ENCODE peak calls at places on chromosomes 2 and 18, in seven cellular contexts. One of them, this sample, is unnamed.

GRCh38 chr2:46213906-46214305 is 83.3 kb upstream of the EPAS1 start:
- DNase-seq in Calu3: no peak
- DNase-seq in choroid plexus epithelial cell: no peak
- DNase-seq in body of pancreas: no peak
- DNase-seq in neural crest cell: no peak
- DNase-seq in AG09319: no peak
- DNase-seq in tibial artery: no peak
- DNase-seq in this sample: no peak

GRCh38 chr2:27264753-27265535 is 2.1 kb upstream of the SLC30A3 start:
- DNase-seq in choroid plexus epithelial cell: peak
- DNase-seq in neural crest cell: peak
- DNase-seq in Calu3: peak
- DNase-seq in body of pancreas: peak
- DNase-seq in AG09319: no peak
- DNase-seq in tibial artery: peak
- DNase-seq in this sample: no peak

GRCh38 chr2:28412625-28413151 is 20.0 kb downstream of the FOSL2 start:
- DNase-seq in Calu3: no peak
- DNase-seq in tibial artery: no peak
- DNase-seq in choroid plexus epithelial cell: no peak
- DNase-seq in body of pancreas: no peak
- DNase-seq in AG09319: no peak
- DNase-seq in neural crest cell: no peak
- DNase-seq in this sample: no peak

GRCh38 chr2:150609831-150610582 is 122.5 kb upstream of the RND3 start:
- DNase-seq in neural crest cell: no peak
- DNase-seq in tibial artery: no peak
- DNase-seq in choroid plexus epithelial cell: no peak
- DNase-seq in Calu3: no peak
- DNase-seq in body of pancreas: no peak
- DNase-seq in AG09319: peak
- DNase-seq in this sample: no peak

GRCh38 chr2:113937501-113937900 is 47.6 kb downstream of the ACTR3 start:
- DNase-seq in neural crest cell: no peak
- DNase-seq in body of pancreas: no peak
- DNase-seq in tibial artery: no peak
- DNase-seq in AG09319: no peak
- DNase-seq in Calu3: no peak
- DNase-seq in choroid plexus epithelial cell: no peak
- DNase-seq in this sample: no peak

GRCh38 chr2:197433770-197434438 is 924 bp downstream of the SF3B1 start:
- DNase-seq in body of pancreas: no peak
- DNase-seq in choroid plexus epithelial cell: peak
- DNase-seq in AG09319: no peak
- DNase-seq in tibial artery: no peak
- DNase-seq in Calu3: no peak
- DNase-seq in neural crest cell: no peak
- DNase-seq in this sample: peak

GRCh38 chr2:25041928-25042320 is at the start of gene EFR3B:
- DNase-seq in body of pancreas: peak
- DNase-seq in AG09319: peak
- DNase-seq in Calu3: peak
- DNase-seq in neural crest cell: peak
- DNase-seq in choroid plexus epithelial cell: peak
- DNase-seq in tibial artery: peak
- DNase-seq in this sample: peak

GRCh38 chr2:38750011-38750792 is 959 bp downstream of the SRSF7 start:
- DNase-seq in body of pancreas: peak
- DNase-seq in neural crest cell: peak
- DNase-seq in tibial artery: peak
- DNase-seq in Calu3: peak
- DNase-seq in AG09319: no peak
- DNase-seq in choroid plexus epithelial cell: peak
- DNase-seq in this sample: peak

GRCh38 chr2:186135697-186136096 is 350.4 kb upstream of the ZC3H15 start:
- DNase-seq in choroid plexus epithelial cell: peak
- DNase-seq in body of pancreas: no peak
- DNase-seq in AG09319: no peak
- DNase-seq in tibial artery: no peak
- DNase-seq in Calu3: no peak
- DNase-seq in neural crest cell: no peak
- DNase-seq in this sample: no peak

GRCh38 chr2:3387011-3387410 is 7.5 kb downstream of the TRAPPC12 start:
- DNase-seq in choroid plexus epithelial cell: no peak
- DNase-seq in Calu3: no peak
- DNase-seq in tibial artery: no peak
- DNase-seq in neural crest cell: no peak
- DNase-seq in body of pancreas: no peak
- DNase-seq in AG09319: no peak
- DNase-seq in this sample: no peak

GRCh38 chr2:205802069-205802468 is 119.8 kb downstream of the NRP2 start:
- DNase-seq in Calu3: no peak
- DNase-seq in neural crest cell: no peak
- DNase-seq in body of pancreas: no peak
- DNase-seq in tibial artery: no peak
- DNase-seq in choroid plexus epithelial cell: no peak
- DNase-seq in AG09319: no peak
- DNase-seq in this sample: no peak

GRCh38 chr2:109162999-109163398 is 34.0 kb downstream of the SH3RF3 start:
- DNase-seq in body of pancreas: peak
- DNase-seq in neural crest cell: no peak
- DNase-seq in AG09319: no peak
- DNase-seq in tibial artery: peak
- DNase-seq in Calu3: no peak
- DNase-seq in choroid plexus epithelial cell: peak
- DNase-seq in this sample: peak

GRCh38 chr2:73981081-73981968 is 3.4 kb upstream of the TET3 start:
- DNase-seq in tibial artery: no peak
- DNase-seq in body of pancreas: no peak
- DNase-seq in Calu3: peak
- DNase-seq in AG09319: no peak
- DNase-seq in neural crest cell: peak
- DNase-seq in choroid plexus epithelial cell: no peak
- DNase-seq in this sample: peak

GRCh38 chr2:111973701-111974100 is 75.3 kb downstream of the MERTK start:
- DNase-seq in neural crest cell: no peak
- DNase-seq in body of pancreas: no peak
- DNase-seq in AG09319: no peak
- DNase-seq in Calu3: no peak
- DNase-seq in tibial artery: no peak
- DNase-seq in choroid plexus epithelial cell: no peak
- DNase-seq in this sample: no peak

GRCh38 chr18:23735021-23735464 is 45.8 kb downstream of the LAMA3 start:
- DNase-seq in AG09319: no peak
- DNase-seq in neural crest cell: no peak
- DNase-seq in Calu3: peak
- DNase-seq in choroid plexus epithelial cell: peak
- DNase-seq in body of pancreas: no peak
- DNase-seq in tibial artery: no peak
- DNase-seq in this sample: peak

GRCh38 chr2:19746611-19747309 is 155.0 kb downstream of the TTC32 start:
- DNase-seq in AG09319: no peak
- DNase-seq in Calu3: peak
- DNase-seq in tibial artery: no peak
- DNase-seq in neural crest cell: peak
- DNase-seq in body of pancreas: no peak
- DNase-seq in choroid plexus epithelial cell: peak
- DNase-seq in this sample: peak

GRCh38 chr18:22778996-22779395 is 154.1 kb upstream of the RBBP8 start:
- DNase-seq in choroid plexus epithelial cell: no peak
- DNase-seq in AG09319: no peak
- DNase-seq in body of pancreas: no peak
- DNase-seq in neural crest cell: no peak
- DNase-seq in tibial artery: no peak
- DNase-seq in Calu3: no peak
- DNase-seq in this sample: peak

GRCh38 chr18:74806700-74807416 is 209.2 kb downstream of the ZNF407 start:
- DNase-seq in neural crest cell: no peak
- DNase-seq in AG09319: peak
- DNase-seq in Calu3: peak
- DNase-seq in choroid plexus epithelial cell: peak
- DNase-seq in tibial artery: no peak
- DNase-seq in body of pancreas: no peak
- DNase-seq in this sample: peak

GRCh38 chr18:74804677-74805076 is 207.0 kb downstream of the ZNF407 start:
- DNase-seq in neural crest cell: no peak
- DNase-seq in choroid plexus epithelial cell: no peak
- DNase-seq in Calu3: no peak
- DNase-seq in body of pancreas: no peak
- DNase-seq in AG09319: no peak
- DNase-seq in tibial artery: no peak
- DNase-seq in this sample: no peak

GRCh38 chr18:74806073-74806472 is 208.4 kb downstream of the ZNF407 start:
- DNase-seq in neural crest cell: no peak
- DNase-seq in Calu3: peak
- DNase-seq in tibial artery: no peak
- DNase-seq in AG09319: no peak
- DNase-seq in choroid plexus epithelial cell: no peak
- DNase-seq in body of pancreas: no peak
- DNase-seq in this sample: peak

GRCh38 chr18:74803117-74803516 is 205.4 kb downstream of the ZNF407 start:
- DNase-seq in body of pancreas: no peak
- DNase-seq in Calu3: no peak
- DNase-seq in choroid plexus epithelial cell: no peak
- DNase-seq in AG09319: no peak
- DNase-seq in neural crest cell: no peak
- DNase-seq in tibial artery: no peak
- DNase-seq in this sample: no peak

GRCh38 chr18:74803769-74804168 is 206.1 kb downstream of the ZNF407 start:
- DNase-seq in AG09319: no peak
- DNase-seq in Calu3: no peak
- DNase-seq in neural crest cell: no peak
- DNase-seq in choroid plexus epithelial cell: no peak
- DNase-seq in tibial artery: no peak
- DNase-seq in body of pancreas: no peak
- DNase-seq in this sample: no peak
- TF ChIP-seq CTCF in AG09319: no peak
- TF ChIP-seq CTCF in Calu3: no peak
- TF ChIP-seq CTCF in neural crest cell: no peak
- TF ChIP-seq CTCF in choroid plexus epithelial cell: no peak
- TF ChIP-seq CTCF in tibial artery: no peak
- TF ChIP-seq CTCF in body of pancreas: no peak
- TF ChIP-seq CTCF in this sample: no peak

GRCh38 chr2:60337142-60337497 is 216.3 kb downstream of the BCL11A start:
- DNase-seq in Calu3: no peak
- DNase-seq in neural crest cell: no peak
- DNase-seq in tibial artery: no peak
- DNase-seq in AG09319: no peak
- DNase-seq in body of pancreas: peak
- DNase-seq in choroid plexus epithelial cell: no peak
- DNase-seq in this sample: no peak
- TF ChIP-seq CTCF in Calu3: no peak
- TF ChIP-seq CTCF in neural crest cell: no peak
- TF ChIP-seq CTCF in tibial artery: no peak
- TF ChIP-seq CTCF in AG09319: no peak
- TF ChIP-seq CTCF in body of pancreas: peak
- TF ChIP-seq CTCF in choroid plexus epithelial cell: no peak
- TF ChIP-seq CTCF in this sample: no peak

DNA sequence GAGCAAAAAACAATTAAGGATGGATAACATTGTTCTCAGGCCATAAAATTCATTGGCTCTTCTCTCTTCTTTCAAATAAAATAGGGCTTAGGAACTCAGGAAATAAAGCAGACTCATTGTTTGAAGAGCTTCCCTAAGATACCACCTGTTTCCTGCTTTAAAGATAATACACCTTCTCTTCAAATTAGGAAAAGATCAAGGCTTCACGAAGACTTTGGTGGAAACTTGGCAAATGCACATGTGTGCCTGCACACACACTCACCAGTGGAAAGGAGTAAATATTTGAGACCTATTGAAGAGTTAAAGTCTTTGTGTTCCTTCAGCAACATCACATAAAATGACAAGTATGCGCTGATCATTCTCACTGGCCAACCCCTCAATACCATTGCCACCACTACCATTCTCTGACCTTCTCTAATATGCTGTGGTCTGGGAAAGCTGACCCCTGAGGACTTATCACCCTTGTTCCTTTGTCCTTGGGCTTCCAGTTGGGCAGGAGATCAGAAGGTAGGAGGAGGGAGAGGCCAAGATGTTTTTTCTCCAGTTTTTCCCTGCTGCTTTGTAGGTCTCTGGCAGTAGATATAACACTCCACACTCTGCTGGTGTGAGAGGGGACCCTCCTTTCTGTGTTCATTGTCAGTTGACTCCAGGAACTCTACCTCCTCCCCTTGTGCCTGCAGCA is 53.5 kb upstream of the SPOPL start:
- DNase-seq in neural crest cell: no peak
- DNase-seq in AG09319: no peak
- DNase-seq in choroid plexus epithelial cell: no peak
- DNase-seq in tibial artery: no peak
- DNase-seq in Calu3: no peak
- DNase-seq in body of pancreas: no peak
- DNase-seq in this sample: no peak
- TF ChIP-seq CTCF in neural crest cell: no peak
- TF ChIP-seq CTCF in AG09319: no peak
- TF ChIP-seq CTCF in choroid plexus epithelial cell: no peak
- TF ChIP-seq CTCF in tibial artery: no peak
- TF ChIP-seq CTCF in Calu3: no peak
- TF ChIP-seq CTCF in body of pancreas: no peak
- TF ChIP-seq CTCF in this sample: no peak

GRCh38 chr2:230664844-230665243 is 47.8 kb upstream of the CAB39 start:
- DNase-seq in Calu3: no peak
- DNase-seq in tibial artery: no peak
- DNase-seq in body of pancreas: no peak
- DNase-seq in choroid plexus epithelial cell: no peak
- DNase-seq in neural crest cell: no peak
- DNase-seq in AG09319: no peak
- DNase-seq in this sample: no peak
- TF ChIP-seq CTCF in Calu3: no peak
- TF ChIP-seq CTCF in tibial artery: no peak
- TF ChIP-seq CTCF in body of pancreas: no peak
- TF ChIP-seq CTCF in choroid plexus epithelial cell: no peak
- TF ChIP-seq CTCF in neural crest cell: no peak
- TF ChIP-seq CTCF in AG09319: no peak
- TF ChIP-seq CTCF in this sample: no peak

GRCh38 chr2:11208083-11208482 is 52.8 kb downstream of the SLC66A3 start:
- DNase-seq in tibial artery: no peak
- DNase-seq in neural crest cell: no peak
- DNase-seq in AG09319: no peak
- DNase-seq in choroid plexus epithelial cell: no peak
- DNase-seq in body of pancreas: no peak
- DNase-seq in Calu3: no peak
- DNase-seq in this sample: no peak

GRCh38 chr2:11201969-11202368 is 46.7 kb downstream of the SLC66A3 start:
- DNase-seq in choroid plexus epithelial cell: no peak
- DNase-seq in AG09319: no peak
- DNase-seq in tibial artery: no peak
- DNase-seq in Calu3: no peak
- DNase-seq in body of pancreas: no peak
- DNase-seq in neural crest cell: no peak
- DNase-seq in this sample: no peak

GRCh38 chr2:11200651-11201050 is 45.4 kb downstream of the SLC66A3 start:
- DNase-seq in tibial artery: no peak
- DNase-seq in body of pancreas: no peak
- DNase-seq in choroid plexus epithelial cell: no peak
- DNase-seq in Calu3: no peak
- DNase-seq in AG09319: no peak
- DNase-seq in neural crest cell: no peak
- DNase-seq in this sample: no peak

GRCh38 chr2:11203480-11203879 is 48.2 kb downstream of the SLC66A3 start:
- DNase-seq in Calu3: no peak
- DNase-seq in AG09319: no peak
- DNase-seq in tibial artery: no peak
- DNase-seq in neural crest cell: no peak
- DNase-seq in choroid plexus epithelial cell: peak
- DNase-seq in body of pancreas: no peak
- DNase-seq in this sample: peak
- TF ChIP-seq CTCF in Calu3: no peak
- TF ChIP-seq CTCF in AG09319: no peak
- TF ChIP-seq CTCF in tibial artery: no peak
- TF ChIP-seq CTCF in neural crest cell: no peak
- TF ChIP-seq CTCF in choroid plexus epithelial cell: no peak
- TF ChIP-seq CTCF in body of pancreas: no peak
- TF ChIP-seq CTCF in this sample: no peak

GRCh38 chr2:99085400-99085799 is 56.1 kb upstream of the C2orf15 start:
- DNase-seq in AG09319: no peak
- DNase-seq in body of pancreas: no peak
- DNase-seq in tibial artery: no peak
- DNase-seq in neural crest cell: no peak
- DNase-seq in choroid plexus epithelial cell: peak
- DNase-seq in Calu3: no peak
- DNase-seq in this sample: peak
- TF ChIP-seq CTCF in AG09319: peak
- TF ChIP-seq CTCF in body of pancreas: peak
- TF ChIP-seq CTCF in tibial artery: no peak
- TF ChIP-seq CTCF in neural crest cell: peak
- TF ChIP-seq CTCF in choroid plexus epithelial cell: peak
- TF ChIP-seq CTCF in Calu3: peak
- TF ChIP-seq CTCF in this sample: peak